ENCODE peak calls at places on chromosomes 11 and 22, in eight cellular contexts. M is cardiac muscle cell, I is Panc1, E is fibroblast of lung, W is psoas muscle, K is mammary epithelial cell, H is heart left ventricle, G is lower lobe of right lung. R is an unnamed sample.

GRCh38 chr11:257766-258493 is 20.3 kb upstream of the NLRP6 start:
- DNase-seq in M (no peak), I (no peak), E (no peak), W (no peak), K (no peak), H (no peak), G (no peak), R (no peak)

GRCh38 chr11:92455221-92455790 is 230.7 kb downstream of the FAT3 start:
- DNase-seq in M (no peak), I (no peak), E (no peak), W (no peak), K (peak; percentile 50), H (no peak), G (no peak), R (no peak)

GRCh38 chr11:60771146-60771545 is 14.0 kb upstream of the MS4A10 start:
- DNase-seq in M (no peak), I (no peak), E (no peak), W (no peak), K (no peak), H (no peak), G (peak; percentile 20), R (no peak)

GRCh38 chr11:129894281-129895125 is 875 bp downstream of the NFRKB start:
- DNase-seq in M (peak; percentile 2), I (no peak), E (peak; percentile 9), W (no peak), K (peak; percentile 14), H (no peak), G (no peak), R (no peak)

GRCh38 chr11:65445604-65446445 is 23.2 kb downstream of the NEAT1 start:
- DNase-seq in M (peak; percentile 77), I (no peak), E (peak; percentile 58), W (peak; percentile 64), K (no peak), H (no peak), G (no peak), R (no peak)

GRCh38 chr11:10725114-10725906 is 25.7 kb upstream of the CTR9 start:
- DNase-seq in M (peak; percentile 80), I (no peak), E (peak; percentile 97), W (no peak), K (peak; percentile 96), H (no peak), G (no peak), R (no peak)

GRCh38 chr22:46052801-46053562 is 76.0 kb upstream of the WNT7B start:
- DNase-seq in M (peak; percentile 49), I (no peak), E (peak; percentile 51), W (peak; percentile 54), K (peak; percentile 53), H (peak; percentile 62), G (peak; percentile 72), R (no peak)

GRCh38 chr11:45927684-45928413 is 5.4 kb downstream of the LARGE2 start:
- DNase-seq in M (no peak), I (no peak), E (no peak), W (no peak), K (no peak), H (no peak), G (no peak), R (no peak)

GRCh38 chr22:50112151-50113118 is 22.6 kb downstream of the MOV10L1 start:
- DNase-seq in M (peak; percentile 92), I (no peak), E (peak; percentile 90), W (no peak), K (peak; percentile 11), H (peak; percentile 56), G (no peak), R (no peak)

GRCh38 chr22:17804331-17805080 is 30.2 kb upstream of the BID start:
- DNase-seq in M (no peak), I (no peak), E (no peak), W (no peak), K (peak; percentile 63), H (no peak), G (no peak), R (no peak)

GRCh38 chr22:42752912-42753311 is 32.2 kb upstream of the A4GALT start:
- DNase-seq in M (peak; percentile 46), I (no peak), E (no peak), W (no peak), K (no peak), H (no peak), G (no peak), R (peak; percentile 35)

GRCh38 chr11:128777369-128778011 is 83.6 kb downstream of the FLI1 start:
- DNase-seq in M (no peak), I (no peak), E (no peak), W (no peak), K (no peak), H (no peak), G (no peak), R (no peak)

GRCh38 chr11:87712802-87713202 is 462.4 kb downstream of the RAB38 start:
- DNase-seq in M (no peak), I (no peak), E (no peak), W (no peak), K (no peak), H (no peak), G (no peak), R (no peak)

GRCh38 chr22:20268350-20269012 is 363 bp upstream of the RTN4R start:
- DNase-seq in M (peak; percentile 50), I (no peak), E (peak; percentile 37), W (peak; percentile 69), K (peak; percentile 41), H (peak; percentile 53), G (peak; percentile 75), R (peak; percentile 71)

GRCh38 chr11:119585038-119585666 is 143.8 kb downstream of the NECTIN1 start:
- DNase-seq in M (peak; percentile 26), I (no peak), E (peak; percentile 32), W (peak; percentile 22), K (peak; percentile 29), H (no peak), G (no peak), R (no peak)

GRCh38 chr11:84476581-84476980 is 1150.6 kb downstream of the DLG2 start:
- DNase-seq in M (peak; percentile 53), I (no peak), E (peak; percentile 64), W (no peak), K (no peak), H (no peak), G (no peak), R (no peak)

GRCh38 chr11:71358963-71359567 is 89.1 kb downstream of the DHCR7 start:
- DNase-seq in M (no peak), I (no peak), E (no peak), W (no peak), K (no peak), H (no peak), G (no peak), R (no peak)

GRCh38 chr11:19868281-19868821 is 155.7 kb downstream of the NAV2 start:
- DNase-seq in M (peak; percentile 96), I (no peak), E (peak; percentile 91), W (peak; percentile 55), K (peak; percentile 97), H (peak; percentile 80), G (no peak), R (no peak)

GRCh38 chr11:57544566-57544965 is 7.2 kb downstream of the SMTNL1 start:
- DNase-seq in M (no peak), I (no peak), E (no peak), W (no peak), K (no peak), H (no peak), G (no peak), R (no peak)

GRCh38 chr11:47105541-47105940 is 71.1 kb downstream of the ARFGAP2 start:
- DNase-seq in M (no peak), I (no peak), E (no peak), W (no peak), K (no peak), H (no peak), G (no peak), R (no peak)

DNA sequence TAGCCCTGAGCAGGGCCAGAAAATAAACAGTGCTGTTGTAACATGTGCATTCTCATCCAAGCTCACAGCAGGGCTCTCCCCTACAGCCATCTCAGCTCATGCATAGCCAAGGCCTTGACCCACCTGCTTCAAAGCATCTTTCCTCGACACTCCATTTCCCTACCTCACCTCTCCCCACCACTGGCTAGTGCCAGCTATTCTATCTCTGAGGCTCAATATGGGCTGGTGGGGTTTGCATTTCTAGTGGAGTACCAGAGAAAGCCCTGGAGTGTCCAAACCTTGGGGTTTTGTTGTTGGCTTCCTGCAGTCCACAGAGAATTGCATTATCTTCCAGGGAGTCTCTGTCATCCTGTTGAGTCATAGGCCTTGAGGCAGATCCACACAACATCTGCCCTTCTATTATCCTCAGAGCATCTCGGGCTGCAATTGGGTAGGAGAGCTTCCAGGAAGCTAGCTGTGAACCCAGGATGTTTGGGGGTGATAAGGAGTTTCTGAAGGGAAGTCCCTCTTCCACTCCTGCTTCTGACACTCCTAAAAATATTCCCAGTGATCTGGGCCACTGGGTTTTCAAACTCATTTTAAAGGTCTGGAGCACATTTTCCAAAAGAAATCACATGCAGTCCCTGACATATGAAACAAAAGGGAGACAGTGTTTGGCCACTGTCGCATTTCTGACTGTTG is 36.1 kb upstream of the AMOTL1 start:
- DNase-seq in M (peak; percentile 76), I (no peak), E (peak; percentile 74), W (peak; percentile 17), K (peak; percentile 89), H (peak; percentile 42), G (no peak), R (peak; percentile 31)
- H3K27ac ChIP-seq in M (no peak overlapping the region), I (peak overlapping the region; percentile 54), E (peak overlapping the region; percentile 42), W (peak overlapping the region; percentile 68), K (peak overlapping the region; percentile 90), H (peak overlapping the region; percentile 85), G (peak overlapping the region; percentile 70), R (peak overlapping the region; percentile 75)

GRCh38 chr11:30285416-30286121 is 37.3 kb upstream of the ARL14EP start:
- DNase-seq in M (no peak), I (no peak), E (no peak), W (no peak), K (peak; percentile 27), H (no peak), G (no peak), R (no peak)
- H3K36me3 ChIP-seq in M (no peaks in the 10 kb centered on the region), I (no peaks in the 10 kb centered on the region), E (no peaks in the 10 kb centered on the region), W (no peaks in the 10 kb centered on the region), K (no peaks in the 10 kb centered on the region), H (no peaks in the 10 kb centered on the region), G (no peaks in the 10 kb centered on the region), R (no peaks in the 10 kb centered on the region)

GRCh38 chr11:131978351-131978750 is 607.9 kb downstream of the NTM start:
- DNase-seq in M (no peak), I (no peak), E (peak; percentile 46), W (no peak), K (no peak), H (no peak), G (no peak), R (no peak)

GRCh38 chr11:131980878-131981668 is 610.7 kb downstream of the NTM start:
- DNase-seq in M (no peak), I (no peak), E (peak; percentile 46), W (no peak), K (no peak), H (no peak), G (no peak), R (no peak)

GRCh38 chr11:131982154-131982553 is 611.7 kb downstream of the NTM start:
- DNase-seq in M (no peak), I (no peak), E (no peak), W (no peak), K (no peak), H (no peak), G (no peak), R (no peak)

GRCh38 chr11:131979364-131979763 is 608.9 kb downstream of the NTM start:
- DNase-seq in M (no peak), I (no peak), E (no peak), W (no peak), K (no peak), H (no peak), G (no peak), R (no peak)

GRCh38 chr11:131980199-131980598 is 609.8 kb downstream of the NTM start:
- DNase-seq in M (no peak), I (no peak), E (no peak), W (no peak), K (no peak), H (no peak), G (no peak), R (no peak)
- H3K27ac ChIP-seq in M (no peak overlapping the region), I (no peak overlapping the region), E (no peak overlapping the region), W (no peak overlapping the region), K (no peak overlapping the region), H (no peak overlapping the region), G (no peak overlapping the region), R (no peak overlapping the region)

GRCh38 chr22:43980579-43980978 is 25.3 kb downstream of the SAMM50 start:
- DNase-seq in M (no peak), I (no peak), E (no peak), W (no peak), K (no peak), H (no peak), G (no peak), R (no peak)
- H3K36me3 ChIP-seq in M (peaks cover 55% of the 10 kb centered on the region), I (peaks cover 9% of the 10 kb centered on the region), E (peaks cover 14% of the 10 kb centered on the region), W (peaks cover 100% of the 10 kb centered on the region), K (peaks cover 28% of the 10 kb centered on the region), H (peaks cover 99% of the 10 kb centered on the region), G (peaks cover 99% of the 10 kb centered on the region), R (no peaks in the 10 kb centered on the region)